ENCODE peak calls at places on chromosomes 5 and 9, in six cellular contexts. One of them, this sample, is unnamed. For H3K27me3, the result is how much of the 10 kb centered on the place peaks cover.

GRCh38 chr5:140151068-140151718 is 23.8 kb upstream of the CYSTM1 start:
- DNase-seq in transverse colon: no peak
- DNase-seq in ovary: no peak
- DNase-seq in sigmoid colon: no peak
- DNase-seq in adrenal gland: no peak
- DNase-seq in heart left ventricle: no peak
- DNase-seq in this sample: no peak

GRCh38 chr5:179906795-179907569 is 715 bp downstream of the TBC1D9B start:
- DNase-seq in heart left ventricle: no peak
- DNase-seq in adrenal gland: peak
- DNase-seq in ovary: peak
- DNase-seq in transverse colon: peak
- DNase-seq in sigmoid colon: peak
- DNase-seq in this sample: no peak

GRCh38 chr9:74953235-74953741 is 576 bp upstream of the C9orf40 start:
- DNase-seq in heart left ventricle: no peak
- DNase-seq in adrenal gland: no peak
- DNase-seq in ovary: peak
- DNase-seq in transverse colon: no peak
- DNase-seq in sigmoid colon: no peak
- DNase-seq in this sample: no peak

GRCh38 chr5:142325677-142326479 is 1.1 kb upstream of the SPRY4 start:
- DNase-seq in sigmoid colon: peak
- DNase-seq in transverse colon: peak
- DNase-seq in adrenal gland: peak
- DNase-seq in heart left ventricle: peak
- DNase-seq in ovary: peak
- DNase-seq in this sample: no peak

GRCh38 chr5:148005788-148006520 is 57.8 kb upstream of the SPINK5 start:
- DNase-seq in transverse colon: no peak
- DNase-seq in sigmoid colon: no peak
- DNase-seq in adrenal gland: no peak
- DNase-seq in heart left ventricle: no peak
- DNase-seq in ovary: no peak
- DNase-seq in this sample: no peak

GRCh38 chr5:141811287-141812155 is 66.7 kb downstream of the PCDH1 start:
- DNase-seq in adrenal gland: no peak
- DNase-seq in sigmoid colon: no peak
- DNase-seq in transverse colon: no peak
- DNase-seq in heart left ventricle: no peak
- DNase-seq in ovary: no peak
- DNase-seq in this sample: no peak

GRCh38 chr5:44443172-44443571 is 54.0 kb upstream of the FGF10 start:
- DNase-seq in sigmoid colon: no peak
- DNase-seq in heart left ventricle: no peak
- DNase-seq in transverse colon: no peak
- DNase-seq in ovary: no peak
- DNase-seq in adrenal gland: no peak
- DNase-seq in this sample: no peak

GRCh38 chr5:118692811-118693342 is 295.5 kb downstream of the DTWD2 start:
- DNase-seq in ovary: no peak
- DNase-seq in transverse colon: no peak
- DNase-seq in adrenal gland: no peak
- DNase-seq in heart left ventricle: no peak
- DNase-seq in sigmoid colon: no peak
- DNase-seq in this sample: no peak

GRCh38 chr5:57221049-57221568 is 47.2 kb downstream of the GPBP1 start:
- DNase-seq in sigmoid colon: no peak
- DNase-seq in ovary: no peak
- DNase-seq in heart left ventricle: no peak
- DNase-seq in adrenal gland: no peak
- DNase-seq in transverse colon: no peak
- DNase-seq in this sample: no peak

GRCh38 chr5:116486588-116486987 is 88.0 kb downstream of the SEMA6A start:
- DNase-seq in adrenal gland: no peak
- DNase-seq in sigmoid colon: no peak
- DNase-seq in transverse colon: no peak
- DNase-seq in ovary: no peak
- DNase-seq in heart left ventricle: no peak
- DNase-seq in this sample: peak

GRCh38 chr5:128074171-128074570 is 9.4 kb upstream of the SLC12A2 start:
- DNase-seq in sigmoid colon: no peak
- DNase-seq in ovary: no peak
- DNase-seq in transverse colon: no peak
- DNase-seq in heart left ventricle: no peak
- DNase-seq in adrenal gland: no peak
- DNase-seq in this sample: no peak

GRCh38 chr5:683619-684481 is 9.3 kb downstream of the TPPP start:
- DNase-seq in adrenal gland: no peak
- DNase-seq in ovary: peak
- DNase-seq in sigmoid colon: peak
- DNase-seq in transverse colon: no peak
- DNase-seq in heart left ventricle: no peak
- DNase-seq in this sample: no peak

GRCh38 chr5:136043968-136044610 is 15.3 kb downstream of the TGFBI start:
- DNase-seq in ovary: no peak
- DNase-seq in heart left ventricle: no peak
- DNase-seq in adrenal gland: no peak
- DNase-seq in transverse colon: no peak
- DNase-seq in sigmoid colon: peak
- DNase-seq in this sample: no peak

GRCh38 chr9:86186696-86187095 is 72.8 kb downstream of the C9orf153 start:
- DNase-seq in adrenal gland: no peak
- DNase-seq in ovary: no peak
- DNase-seq in heart left ventricle: no peak
- DNase-seq in transverse colon: no peak
- DNase-seq in sigmoid colon: no peak
- DNase-seq in this sample: no peak

GRCh38 chr5:142680605-142681259 is 5.2 kb downstream of the FGF1 start:
- DNase-seq in transverse colon: peak
- DNase-seq in sigmoid colon: no peak
- DNase-seq in adrenal gland: no peak
- DNase-seq in heart left ventricle: no peak
- DNase-seq in ovary: no peak
- DNase-seq in this sample: no peak

GRCh38 chr9:127295005-127295404 is 30.4 kb downstream of the GARNL3 start:
- DNase-seq in adrenal gland: no peak
- DNase-seq in sigmoid colon: no peak
- DNase-seq in ovary: no peak
- DNase-seq in heart left ventricle: no peak
- DNase-seq in transverse colon: no peak
- DNase-seq in this sample: peak

GRCh38 chr5:108433600-108433999 is 51.7 kb upstream of the FBXL17 start:
- DNase-seq in ovary: no peak
- DNase-seq in heart left ventricle: no peak
- DNase-seq in adrenal gland: no peak
- DNase-seq in sigmoid colon: no peak
- DNase-seq in transverse colon: no peak
- DNase-seq in this sample: no peak

GRCh38 chr5:158759276-158759675 is 340.4 kb downstream of the EBF1 start:
- DNase-seq in transverse colon: no peak
- DNase-seq in sigmoid colon: no peak
- DNase-seq in adrenal gland: no peak
- DNase-seq in ovary: no peak
- DNase-seq in heart left ventricle: no peak
- DNase-seq in this sample: no peak

GRCh38 chr5:136769900-136770684 is 404.7 kb upstream of the TRPC7 start:
- DNase-seq in heart left ventricle: peak
- DNase-seq in sigmoid colon: peak
- DNase-seq in ovary: no peak
- DNase-seq in adrenal gland: peak
- DNase-seq in transverse colon: peak
- DNase-seq in this sample: peak

GRCh38 chr9:76585487-76586459 is 126.8 kb downstream of the GCNT1 start:
- DNase-seq in sigmoid colon: no peak
- DNase-seq in transverse colon: no peak
- DNase-seq in heart left ventricle: no peak
- DNase-seq in adrenal gland: no peak
- DNase-seq in ovary: no peak
- DNase-seq in this sample: no peak

GRCh38 chr5:76604838-76605237 is 18.4 kb downstream of the F2RL2 start:
- DNase-seq in sigmoid colon: no peak
- DNase-seq in adrenal gland: no peak
- DNase-seq in heart left ventricle: no peak
- DNase-seq in transverse colon: no peak
- DNase-seq in ovary: no peak
- DNase-seq in this sample: no peak

GRCh38 chr5:66247176-66247960 is 103.3 kb downstream of the SREK1 start:
- DNase-seq in transverse colon: no peak
- DNase-seq in adrenal gland: no peak
- DNase-seq in ovary: no peak
- DNase-seq in sigmoid colon: no peak
- DNase-seq in heart left ventricle: no peak
- DNase-seq in this sample: peak

GRCh38 chr5:143400541-143401252 is 2.8 kb downstream of the NR3C1 start:
- DNase-seq in ovary: no peak
- DNase-seq in transverse colon: no peak
- DNase-seq in sigmoid colon: no peak
- DNase-seq in heart left ventricle: peak
- DNase-seq in adrenal gland: no peak
- DNase-seq in this sample: no peak

GRCh38 chr5:38184627-38185026 is 73.7 kb upstream of the EGFLAM start:
- DNase-seq in heart left ventricle: no peak
- DNase-seq in transverse colon: no peak
- DNase-seq in sigmoid colon: no peak
- DNase-seq in ovary: no peak
- DNase-seq in adrenal gland: no peak
- DNase-seq in this sample: no peak

GRCh38 chr9:97038909-97039781 is at the start of gene CTSV:
- DNase-seq in adrenal gland: peak
- DNase-seq in heart left ventricle: peak
- DNase-seq in transverse colon: peak
- DNase-seq in ovary: peak
- DNase-seq in sigmoid colon: peak
- DNase-seq in this sample: peak
- H3K27me3 ChIP-seq in adrenal gland: under half
- H3K27me3 ChIP-seq in heart left ventricle: under half
- H3K27me3 ChIP-seq in transverse colon: under half
- H3K27me3 ChIP-seq in ovary: under half
- H3K27me3 ChIP-seq in sigmoid colon: under half
- H3K27me3 ChIP-seq in this sample: under half

GRCh38 chr9:129908846-129909245 is 73.6 kb downstream of the USP20 start:
- DNase-seq in adrenal gland: no peak
- DNase-seq in sigmoid colon: no peak
- DNase-seq in transverse colon: no peak
- DNase-seq in ovary: no peak
- DNase-seq in heart left ventricle: no peak
- DNase-seq in this sample: no peak

GRCh38 chr9:129907196-129907595 is 71.9 kb downstream of the USP20 start:
- DNase-seq in transverse colon: no peak
- DNase-seq in adrenal gland: no peak
- DNase-seq in heart left ventricle: no peak
- DNase-seq in ovary: no peak
- DNase-seq in sigmoid colon: no peak
- DNase-seq in this sample: no peak

GRCh38 chr9:129916707-129917106 is 81.4 kb downstream of the USP20 start:
- DNase-seq in sigmoid colon: no peak
- DNase-seq in heart left ventricle: no peak
- DNase-seq in adrenal gland: no peak
- DNase-seq in ovary: no peak
- DNase-seq in transverse colon: no peak
- DNase-seq in this sample: no peak

GRCh38 chr9:129914051-129914450 is 78.8 kb downstream of the USP20 start:
- DNase-seq in adrenal gland: peak
- DNase-seq in heart left ventricle: no peak
- DNase-seq in ovary: no peak
- DNase-seq in sigmoid colon: no peak
- DNase-seq in transverse colon: no peak
- DNase-seq in this sample: no peak

GRCh38 chr9:129910628-129911567 is 75.6 kb downstream of the USP20 start:
- DNase-seq in transverse colon: no peak
- DNase-seq in adrenal gland: no peak
- DNase-seq in sigmoid colon: no peak
- DNase-seq in heart left ventricle: no peak
- DNase-seq in ovary: no peak
- DNase-seq in this sample: no peak
- TF ChIP-seq POLR2A in transverse colon: no peak
- TF ChIP-seq POLR2A in adrenal gland: no peak
- TF ChIP-seq POLR2A in sigmoid colon: no peak
- TF ChIP-seq POLR2A in heart left ventricle: no peak
- TF ChIP-seq POLR2A in ovary: no peak
- TF ChIP-seq POLR2A in this sample: no peak

GRCh38 chr9:132129535-132129934 is 32.3 kb upstream of the NTNG2 start:
- DNase-seq in ovary: no peak
- DNase-seq in heart left ventricle: no peak
- DNase-seq in transverse colon: no peak
- DNase-seq in sigmoid colon: no peak
- DNase-seq in adrenal gland: no peak
- DNase-seq in this sample: no peak

GRCh38 chr9:132125944-132126720 is 35.7 kb upstream of the NTNG2 start:
- DNase-seq in sigmoid colon: no peak
- DNase-seq in heart left ventricle: no peak
- DNase-seq in transverse colon: no peak
- DNase-seq in adrenal gland: no peak
- DNase-seq in ovary: no peak
- DNase-seq in this sample: no peak

GRCh38 chr9:132126837-132127236 is 35.0 kb upstream of the NTNG2 start:
- DNase-seq in ovary: no peak
- DNase-seq in sigmoid colon: no peak
- DNase-seq in heart left ventricle: no peak
- DNase-seq in transverse colon: no peak
- DNase-seq in adrenal gland: no peak
- DNase-seq in this sample: no peak

GRCh38 chr9:132125361-132125760 is 36.5 kb upstream of the NTNG2 start:
- DNase-seq in transverse colon: no peak
- DNase-seq in heart left ventricle: no peak
- DNase-seq in adrenal gland: no peak
- DNase-seq in sigmoid colon: no peak
- DNase-seq in ovary: no peak
- DNase-seq in this sample: no peak

GRCh38 chr9:132128191-132128590 is 33.7 kb upstream of the NTNG2 start:
- DNase-seq in adrenal gland: no peak
- DNase-seq in ovary: no peak
- DNase-seq in sigmoid colon: no peak
- DNase-seq in transverse colon: no peak
- DNase-seq in heart left ventricle: no peak
- DNase-seq in this sample: no peak
- H3K27me3 ChIP-seq in adrenal gland: under half
- H3K27me3 ChIP-seq in ovary: under half
- H3K27me3 ChIP-seq in sigmoid colon: half or more
- H3K27me3 ChIP-seq in transverse colon: half or more
- H3K27me3 ChIP-seq in heart left ventricle: under half
- H3K27me3 ChIP-seq in this sample: half or more

GRCh38 chr5:132477784-132478497 is 12.6 kb downstream of the IRF1 start:
- DNase-seq in sigmoid colon: peak
- DNase-seq in ovary: peak
- DNase-seq in transverse colon: peak
- DNase-seq in heart left ventricle: no peak
- DNase-seq in adrenal gland: peak
- DNase-seq in this sample: no peak
- TF ChIP-seq POLR2A in sigmoid colon: no peak
- TF ChIP-seq POLR2A in ovary: no peak
- TF ChIP-seq POLR2A in transverse colon: peak
- TF ChIP-seq POLR2A in heart left ventricle: no peak
- TF ChIP-seq POLR2A in adrenal gland: no peak
- TF ChIP-seq POLR2A in this sample: no peak

DNA sequence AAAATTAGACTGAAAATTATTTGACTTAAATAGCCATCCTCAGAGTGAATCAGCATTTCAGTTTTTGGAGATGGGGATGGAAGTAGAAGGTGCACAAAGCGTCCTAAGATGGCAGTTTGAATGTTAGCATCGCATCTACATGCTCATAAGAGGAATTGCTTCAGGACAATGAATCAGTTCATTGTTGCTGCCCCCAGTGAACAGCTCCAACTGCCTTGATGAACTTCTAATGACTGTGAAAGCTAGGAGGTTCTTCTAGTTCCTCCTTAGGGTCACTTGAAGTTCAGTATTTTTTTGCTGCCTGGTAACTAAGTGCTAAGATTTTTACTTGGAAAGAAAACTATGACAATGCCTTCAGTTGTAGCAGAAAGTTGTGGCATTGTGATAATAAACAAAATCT is 271.5 kb downstream of the RAB3C start:
- DNase-seq in ovary: no peak
- DNase-seq in heart left ventricle: no peak
- DNase-seq in sigmoid colon: no peak
- DNase-seq in adrenal gland: no peak
- DNase-seq in transverse colon: no peak
- DNase-seq in this sample: no peak
- H3K27me3 ChIP-seq in ovary: under half
- H3K27me3 ChIP-seq in heart left ventricle: under half
- H3K27me3 ChIP-seq in sigmoid colon: under half
- H3K27me3 ChIP-seq in adrenal gland: under half
- H3K27me3 ChIP-seq in transverse colon: under half
- H3K27me3 ChIP-seq in this sample: under half

This sample was measured in esophagus muscularis mucosa.